ENCODE peak calls at places on chromosome 21, in four cellular contexts. E is GM12878, Y is K562, M is H1. O is an unnamed sample.

GRCh38 chr21:45846373-45847160 is 135.0 kb upstream of the COL6A1 start:
- DNase-seq in E (no peak), Y (no peak), M (no peak), O (peak; percentile 14)

GRCh38 chr21:15255359-15256157 is 190.8 kb upstream of the NRIP1 start:
- DNase-seq in E (no peak), Y (no peak), M (no peak), O (no peak)

GRCh38 chr21:31929548-31929947 is 56.7 kb downstream of the HUNK start:
- DNase-seq in E (no peak), Y (no peak), M (no peak), O (no peak)

GRCh38 chr21:16468191-16468590 is 738.4 kb downstream of the USP25 start:
- DNase-seq in E (no peak), Y (no peak), M (no peak), O (peak; percentile 31)

GRCh38 chr21:45460611-45461368 is 55.8 kb downstream of the COL18A1 start:
- DNase-seq in E (no peak), Y (no peak), M (no peak), O (peak; percentile 91)

GRCh38 chr21:42592156-42592820 is 61.1 kb upstream of the PDE9A start:
- DNase-seq in E (no peak), Y (no peak), M (no peak), O (no peak)

GRCh38 chr21:32253215-32253641 is 25.6 kb downstream of the MIS18A start:
- DNase-seq in E (no peak), Y (no peak), M (no peak), O (peak; percentile 65)

GRCh38 chr21:42221581-42222345 is 2.8 kb downstream of the ABCG1 start:
- DNase-seq in E (no peak), Y (no peak), M (no peak), O (peak; percentile 87)

GRCh38 chr21:43663033-43663432 is 3.7 kb downstream of the RRP1B start:
- DNase-seq in E (no peak), Y (no peak), M (no peak), O (no peak)

GRCh38 chr21:43306911-43307676 is 119.8 kb downstream of the SIK1 start:
- DNase-seq in E (peak; percentile 39), Y (peak; percentile 41), M (no peak), O (peak; percentile 28)

GRCh38 chr21:44434936-44435635 is 20.2 kb upstream of the LRRC3 start:
- DNase-seq in E (no peak), Y (no peak), M (no peak), O (no peak)

GRCh38 chr21:42669069-42669468 is 15.6 kb downstream of the PDE9A start:
- DNase-seq in E (no peak), Y (no peak), M (no peak), O (no peak)

GRCh38 chr21:45995686-45996179 is 14.2 kb downstream of the COL6A1 start:
- DNase-seq in E (no peak), Y (no peak), M (no peak), O (no peak)

GRCh38 chr21:46130721-46131720 is 24.4 kb downstream of the FTCD start:
- DNase-seq in E (no peak), Y (no peak), M (no peak), O (no peak)

GRCh38 chr21:32403201-32403701 is 9.3 kb upstream of the EVA1C start:
- DNase-seq in E (peak; percentile 3), Y (peak; percentile 70), M (no peak), O (peak; percentile 73)

GRCh38 chr21:24163539-24163938 is 1443.7 kb downstream of the MRPL39 start:
- DNase-seq in E (no peak), Y (no peak), M (no peak), O (no peak)

GRCh38 chr21:45153358-45154318 is 79.3 kb downstream of the ADARB1 start:
- DNase-seq in E (no peak), Y (no peak), M (no peak), O (peak; percentile 70)

GRCh38 chr21:29938968-29939858 is 583 bp downstream of the GRIK1 start:
- DNase-seq in E (no peak), Y (no peak), M (no peak), O (no peak)

GRCh38 chr21:46171996-46172862 is 12.0 kb downstream of the SPATC1L start:
- DNase-seq in E (no peak), Y (no peak), M (no peak), O (no peak)

DNA sequence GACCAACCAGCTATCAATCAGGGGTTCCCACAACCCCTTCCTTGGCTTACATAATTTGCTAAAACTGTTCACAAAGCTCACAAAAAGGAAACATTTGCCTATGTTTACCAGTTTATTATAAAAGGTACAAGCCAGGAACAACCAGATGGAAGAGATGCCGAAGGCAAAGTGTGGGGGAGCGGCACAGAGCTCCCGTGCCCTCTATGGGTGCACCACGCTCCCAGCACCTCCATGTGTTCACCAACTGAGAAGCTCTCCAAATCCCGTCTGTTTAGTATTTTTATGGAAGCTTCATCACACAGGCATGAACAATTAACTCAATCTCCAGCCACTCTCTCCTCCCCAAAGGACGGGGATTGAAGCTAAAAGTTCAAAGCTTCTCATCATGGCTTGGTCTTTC is 32.9 kb downstream of the PSMG1 start:
- DNase-seq in E (no peak), Y (no peak), M (no peak), O (no peak)
- TF ChIP-seq CHD1 in E (no peak), Y (no peak), M (no peak), O (no peak)

GRCh38 chr21:33402011-33402979 is 918 bp upstream of the IFNGR2 start:
- DNase-seq in E (no peak), Y (no peak), M (no peak), O (peak; percentile 71)

GRCh38 chr21:33406493-33406892 is 3.3 kb downstream of the IFNGR2 start:
- DNase-seq in E (no peak), Y (no peak), M (no peak), O (no peak)

GRCh38 chr21:33401617-33401967 is 1.6 kb upstream of the IFNGR2 start:
- DNase-seq in E (no peak), Y (no peak), M (no peak), O (no peak)

GRCh38 chr21:33403786-33404571 is 766 bp downstream of the IFNGR2 start:
- DNase-seq in E (no peak), Y (peak; percentile 71), M (no peak), O (peak; percentile 49)

DNA sequence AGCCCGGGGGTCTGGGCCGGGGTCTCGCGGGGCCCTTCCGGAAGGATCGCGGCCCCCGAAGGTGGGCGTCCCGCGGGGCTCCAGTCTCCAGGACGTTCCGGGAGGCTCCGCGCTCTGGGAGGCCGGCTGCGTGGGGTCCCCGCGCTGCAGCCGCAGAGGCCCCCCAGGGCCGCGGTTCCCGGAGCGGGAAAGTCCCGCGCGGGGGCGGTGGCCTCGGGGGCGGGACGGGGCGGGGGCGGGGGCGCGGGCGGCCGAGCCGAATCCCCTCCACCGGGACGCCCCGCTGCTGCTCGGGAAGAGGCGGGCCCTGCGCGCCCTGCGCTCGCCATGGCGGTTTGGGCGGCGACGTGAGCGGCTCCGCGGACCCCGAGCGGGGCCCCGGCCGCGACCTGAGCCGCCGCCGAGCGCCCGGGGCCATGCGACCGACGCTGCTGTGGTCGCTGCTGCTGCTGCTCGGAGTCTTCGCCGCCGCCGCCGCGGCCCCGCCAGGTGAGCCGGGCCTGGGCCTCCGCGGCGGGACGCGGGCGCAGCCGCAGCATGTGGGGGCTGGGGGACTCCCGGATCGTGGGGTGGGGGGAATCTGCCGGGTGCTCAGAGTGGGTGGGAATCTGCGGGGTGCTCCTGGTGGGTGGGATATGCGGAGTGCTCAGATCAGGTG is at the start of gene IFNGR2:
- DNase-seq in E (no peak), Y (peak; percentile 92), M (no peak), O (no peak)
- TF ChIP-seq CHD1 in E (no peak), Y (no peak), M (no peak), O (no peak)

GRCh38 chr21:38506606-38507331 is 8.5 kb upstream of the ERG start:
- DNase-seq in E (no peak), Y (no peak), M (no peak), O (no peak)
- TF ChIP-seq CHD1 in E (no peak), Y (no peak), M (no peak), O (no peak)

GRCh38 chr21:26849428-26850115 is 4.4 kb upstream of the ADAMTS1 start:
- DNase-seq in E (no peak), Y (peak; percentile 37), M (no peak), O (peak; percentile 80)
- TF ChIP-seq CHD1 in E (no peak), Y (no peak), M (no peak), O (no peak)

GRCh38 chr21:35559881-35560280 is 500.4 kb downstream of the SETD4 start:
- DNase-seq in E (no peak), Y (no peak), M (no peak), O (peak; percentile 61)
- TF ChIP-seq CHD1 in E (no peak), Y (no peak), M (no peak), O (no peak)